ENCODE peak calls at places on chromosomes 7 and 10, in five cellular contexts. A, I, H, K and Y are unnamed samples.

GRCh38 chr10:110311357-110311949 is 6.7 kb upstream of the SMNDC1 start:
- DNase-seq in H (peak), K (peak), I (no peak), A (peak), Y (no peak)

GRCh38 chr10:79404231-79404609 is 41.2 kb downstream of the ZCCHC24 start:
- DNase-seq in H (peak), A (peak), I (peak), K (peak), Y (no peak)

GRCh38 chr10:32929634-32930033 is 28.4 kb downstream of the ITGB1 start:
- DNase-seq in K (no peak), I (no peak), H (no peak), A (no peak), Y (no peak)

GRCh38 chr7:125316451-125316850 is 386.8 kb upstream of the POT1 start:
- DNase-seq in A (no peak), K (no peak), H (peak), I (no peak), Y (no peak)

GRCh38 chr7:78563186-78563585 is 764.6 kb downstream of the PHTF2 start:
- DNase-seq in H (no peak), A (no peak), I (no peak), K (no peak), Y (no peak)

GRCh38 chr10:43067391-43068135 is 9.3 kb upstream of the RET start:
- DNase-seq in K (no peak), I (peak), H (no peak), A (no peak), Y (no peak)

GRCh38 chr10:113959383-113959760 is 84.3 kb upstream of the ADRB1 start:
- DNase-seq in I (no peak), H (no peak), A (peak), K (no peak), Y (no peak)

GRCh38 chr7:29516491-29516890 is 47.1 kb upstream of the PRR15 start:
- DNase-seq in I (no peak), H (no peak), A (peak), K (no peak), Y (no peak)

GRCh38 chr7:44172803-44173424 is 16.3 kb downstream of the GCK start:
- DNase-seq in I (no peak), K (no peak), H (no peak), A (no peak), Y (no peak)

GRCh38 chr10:79058899-79059771 is 9.6 kb upstream of the ZMIZ1 start:
- DNase-seq in I (peak), H (no peak), A (peak), K (peak), Y (no peak)

GRCh38 chr10:9733764-9734163 is 1283.9 kb upstream of the CELF2 start:
- DNase-seq in I (no peak), K (no peak), A (no peak), H (no peak), Y (no peak)

GRCh38 chr7:142412551-142413193 is 154.8 kb upstream of the PRSS58 start:
- DNase-seq in I (no peak), H (peak), K (no peak), A (no peak), Y (no peak)

GRCh38 chr7:105157278-105157677 is 143.3 kb downstream of the KMT2E start:
- DNase-seq in I (no peak), A (no peak), H (no peak), K (no peak), Y (no peak)

GRCh38 chr7:30173058-30173897 is 38.5 kb downstream of the MTURN start:
- DNase-seq in K (peak), H (peak), I (no peak), A (peak), Y (peak)

GRCh38 chr10:42979181-42979580 is 97.7 kb upstream of the RET start:
- DNase-seq in H (peak), I (no peak), K (peak), A (peak), Y (no peak)

GRCh38 chr7:70354409-70355169 is 756.3 kb downstream of the AUTS2 start:
- DNase-seq in K (no peak), I (no peak), H (no peak), A (no peak), Y (no peak)

GRCh38 chr7:117979954-117980497 is 106.8 kb upstream of the CTTNBP2 start:
- DNase-seq in A (no peak), I (no peak), H (no peak), K (no peak), Y (no peak)

GRCh38 chr10:75358835-75359421 is 42.6 kb downstream of the ZNF503 start:
- DNase-seq in H (no peak), I (no peak), K (peak), A (no peak), Y (no peak)

GRCh38 chr10:102068216-102068615 is 3.1 kb downstream of the HPS6 start:
- DNase-seq in A (peak), K (peak), H (no peak), I (no peak), Y (no peak)

GRCh38 chr10:103546401-103546800 is 52.9 kb downstream of the NEURL1 start:
- DNase-seq in H (no peak), K (no peak), A (no peak), I (peak), Y (no peak)

GRCh38 chr7:128145191-128145590 is 95.9 kb upstream of the LEP start:
- DNase-seq in A (no peak), I (no peak), H (no peak), K (no peak), Y (peak)

GRCh38 chr7:102890971-102891692 is 21.7 kb upstream of the LRRC17 start:
- DNase-seq in A (no peak), H (no peak), I (no peak), K (no peak), Y (no peak)

GRCh38 chr7:134420509-134421125 is 38.3 kb downstream of the AKR1B1 start:
- DNase-seq in I (no peak), H (peak), K (no peak), A (peak), Y (no peak)

GRCh38 chr10:108378779-108379178 is 1214.3 kb upstream of the SORCS1 start:
- DNase-seq in A (no peak), I (no peak), H (no peak), K (no peak), Y (no peak)

GRCh38 chr7:99090811-99091582 is 52.9 kb downstream of the SMURF1 start:
- DNase-seq in K (no peak), A (no peak), I (no peak), H (no peak), Y (no peak)

GRCh38 chr7:3987426-3987927 is 686.4 kb downstream of the SDK1 start:
- DNase-seq in H (no peak), K (no peak), I (no peak), A (no peak), Y (no peak)

GRCh38 chr10:49539320-49539885 is 482 bp upstream of the ERCC6 start:
- DNase-seq in H (peak), A (peak), I (peak), K (no peak), Y (peak)

GRCh38 chr10:89129850-89130396 is 77.2 kb downstream of the CH25H start:
- DNase-seq in K (no peak), H (peak), A (no peak), I (no peak), Y (no peak)

GRCh38 chr7:53768191-53768590 is 732.8 kb downstream of the POM121L12 start:
- DNase-seq in K (no peak), I (no peak), H (no peak), A (no peak), Y (no peak)

DNA sequence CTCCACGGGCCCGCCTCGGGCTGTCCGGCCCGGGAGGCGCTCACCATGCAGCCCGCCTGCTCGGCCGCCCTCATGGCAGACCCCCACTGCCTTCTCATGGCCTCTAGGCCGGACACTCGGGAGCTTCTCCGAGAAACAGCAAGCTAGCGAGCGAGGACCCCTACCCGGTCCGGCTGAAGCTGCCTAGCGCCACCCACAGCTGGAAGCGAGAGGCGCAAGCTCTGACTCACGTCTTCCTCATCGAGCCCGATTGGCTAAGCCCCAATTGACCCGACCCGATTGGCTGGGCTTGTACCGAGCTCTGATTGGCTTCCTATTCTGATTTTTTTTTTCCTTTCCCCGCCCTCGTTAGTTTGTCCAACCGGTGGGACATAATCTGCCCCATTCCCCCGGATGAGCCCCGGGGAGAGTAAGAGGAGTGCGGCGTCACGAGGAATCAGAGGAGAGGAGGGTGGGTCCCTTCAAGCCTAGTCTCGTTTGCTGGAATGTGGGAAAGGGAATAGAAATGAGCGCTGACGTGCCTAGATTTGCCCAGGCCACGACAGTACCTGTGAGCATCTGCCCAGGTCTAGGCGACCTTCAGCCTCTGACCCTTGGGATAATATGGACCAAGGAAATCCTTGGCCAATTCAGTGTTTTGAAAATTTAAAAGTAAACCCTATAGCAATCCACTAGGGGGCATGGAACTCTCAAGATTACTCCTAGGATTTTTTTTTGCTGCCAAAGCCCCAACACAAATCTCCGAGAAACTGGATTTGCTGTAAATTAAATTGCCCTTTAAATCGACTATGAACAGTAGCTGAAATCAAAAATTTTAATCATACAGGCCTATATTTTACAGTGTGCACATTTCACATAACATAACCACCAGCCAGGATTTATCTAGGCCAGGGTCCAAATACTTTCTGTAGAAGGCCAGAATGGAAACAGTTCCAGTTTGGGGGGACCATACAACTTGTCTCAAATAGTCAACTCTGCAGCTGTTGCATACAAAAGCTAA is at the start of gene TYSND1:
- DNase-seq in K (peak), A (peak), H (peak), I (peak), Y (peak)
- TF ChIP-seq POLR2A in K (peak), A (no peak), H (peak), I (peak), Y (peak)

DNA sequence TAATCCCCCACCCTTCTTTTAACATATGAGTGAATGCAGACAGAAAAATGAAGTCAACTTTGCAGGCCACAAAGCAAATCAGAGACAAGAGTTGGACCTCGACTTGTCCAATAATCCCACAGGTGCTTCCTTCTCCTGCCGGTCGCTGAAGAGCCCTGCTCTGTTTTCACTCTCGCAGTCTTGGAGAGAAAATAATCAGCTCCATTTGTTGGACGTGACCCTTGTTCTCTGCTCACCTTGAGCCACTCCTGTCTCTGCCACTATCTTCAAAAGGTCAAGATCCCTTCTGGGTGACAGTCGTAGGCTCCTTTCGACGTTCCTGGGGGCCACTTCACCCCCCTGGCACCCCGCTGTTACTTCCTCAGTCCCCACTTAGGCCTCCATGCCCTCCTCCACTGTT is 2.8 kb upstream of the KLF6 start:
- DNase-seq in A (no peak), K (no peak), H (no peak), I (no peak), Y (peak)
- TF ChIP-seq POLR2A in A (no peak), K (no peak), H (no peak), I (no peak), Y (no peak)

DNA sequence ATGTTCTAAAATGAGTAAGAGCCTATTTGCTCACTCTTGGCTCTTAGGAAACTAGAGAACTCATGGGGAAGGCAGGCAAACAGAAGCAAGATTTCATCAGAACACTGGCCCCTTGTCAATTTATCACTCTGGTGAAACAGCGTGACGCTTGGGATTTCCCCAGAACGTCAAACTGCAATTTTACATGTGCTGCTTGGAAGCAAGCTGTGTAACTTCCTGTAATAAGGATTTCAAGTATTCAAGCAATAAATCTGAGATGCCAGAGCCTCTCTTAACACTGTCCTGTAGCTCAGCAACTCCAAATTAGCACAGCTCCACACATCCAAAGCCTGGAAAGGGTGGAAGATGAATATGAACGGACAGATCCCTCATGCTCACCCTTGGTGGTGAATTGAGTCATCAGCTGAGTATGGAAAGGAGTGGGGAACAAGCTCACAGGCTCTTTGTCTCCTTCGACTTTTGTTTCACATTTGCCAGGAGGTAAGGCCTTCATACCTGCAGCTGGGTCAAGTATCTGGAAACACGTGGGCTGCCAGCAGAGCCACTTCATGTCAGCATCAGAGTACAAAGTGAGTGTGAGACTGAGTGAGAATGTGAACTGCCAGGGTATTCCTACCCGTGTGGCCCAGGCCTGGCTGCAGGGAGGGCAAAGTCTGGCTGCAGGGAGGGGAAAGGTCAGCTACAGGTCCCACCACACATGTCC is 140.4 kb upstream of the NAMPT start:
- DNase-seq in K (peak), A (peak), H (peak), I (no peak), Y (no peak)
- TF ChIP-seq POLR2A in K (no peak), A (no peak), H (no peak), I (no peak), Y (no peak)

DNA sequence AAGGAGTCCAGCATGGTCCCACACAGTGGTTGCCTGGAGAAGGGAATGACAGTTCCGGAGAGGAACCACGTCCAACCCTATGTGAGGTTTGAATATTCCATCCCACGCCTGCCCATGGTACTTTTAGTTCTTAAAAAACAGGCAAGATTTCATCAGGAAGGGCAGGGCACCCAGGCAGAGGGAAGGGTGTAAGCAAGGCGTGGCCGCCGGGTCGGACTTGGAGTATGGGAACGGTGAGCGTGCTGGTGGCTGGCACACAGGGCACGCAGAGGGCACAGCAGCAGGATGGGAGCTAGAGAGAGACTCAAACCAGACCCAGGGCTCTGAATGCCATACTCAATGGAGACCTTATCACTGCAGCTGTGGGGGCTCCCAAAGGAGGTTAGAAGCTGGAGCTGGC is 34.3 kb downstream of the FAM53B start:
- DNase-seq in H (no peak), K (no peak), A (peak), I (peak), Y (no peak)
- TF ChIP-seq POLR2A in H (no peak), K (no peak), A (no peak), I (no peak), Y (no peak)

GRCh38 chr10:36591436-36591835 is 534.0 kb upstream of the ANKRD30A start:
- DNase-seq in A (no peak), K (no peak), H (no peak), I (no peak), Y (no peak)
- TF ChIP-seq POLR2A in A (no peak), K (no peak), H (no peak), I (no peak), Y (no peak)